ENCODE peak calls at places on chromosomes 16 and 17, in six cellular contexts. T, V, J, F, O and A are unnamed samples.

GRCh38 chr16:72561-73537 is at the start of gene RHBDF1:
- DNase-seq in T (no peak), V (no peak), J (peak), F (no peak), O (peak), A (no peak)

GRCh38 chr16:86222541-86222940 is 287.8 kb upstream of the FOXF1 start:
- DNase-seq in T (no peak), V (no peak), J (no peak), F (no peak), O (no peak), A (no peak)

GRCh38 chr17:33459078-33459940 is 166.2 kb upstream of the ASIC2 start:
- DNase-seq in T (no peak), V (no peak), J (no peak), F (no peak), O (no peak), A (no peak)

GRCh38 chr17:75783069-75783783 is 1.4 kb upstream of the UNK start:
- DNase-seq in T (no peak), V (no peak), J (no peak), F (no peak), O (no peak), A (no peak)

GRCh38 chr16:85086347-85087291 is 25.7 kb downstream of the CIBAR2 start:
- DNase-seq in T (peak), V (peak), J (peak), F (no peak), O (peak), A (peak)

GRCh38 chr16:72012607-72013006 is 4.1 kb downstream of the DHODH start:
- DNase-seq in T (no peak), V (no peak), J (no peak), F (no peak), O (no peak), A (no peak)

GRCh38 chr16:57113042-57113453 is 20.7 kb downstream of the CPNE2 start:
- DNase-seq in T (no peak), V (no peak), J (no peak), F (no peak), O (no peak), A (no peak)

GRCh38 chr16:88700636-88701482 is 5.3 kb downstream of the RNF166 start:
- DNase-seq in T (peak), V (peak), J (peak), F (peak), O (peak), A (peak)

GRCh38 chr16:1093284-1094123 is 2.5 kb downstream of the C1QTNF8 start:
- DNase-seq in T (no peak), V (no peak), J (no peak), F (no peak), O (no peak), A (no peak)

GRCh38 chr16:88417684-88418476 is 35.1 kb downstream of the ZNF469 start:
- DNase-seq in T (no peak), V (no peak), J (no peak), F (no peak), O (no peak), A (no peak)

GRCh38 chr17:63460018-63460417 is 13.9 kb upstream of the CYB561 start:
- DNase-seq in T (no peak), V (no peak), J (no peak), F (no peak), O (no peak), A (no peak)

GRCh38 chr17:43753488-43754129 is 5.0 kb downstream of the SOST start:
- DNase-seq in T (no peak), V (no peak), J (no peak), F (no peak), O (no peak), A (peak)

GRCh38 chr17:42484304-42484703 is 25.6 kb downstream of the ATP6V0A1 start:
- DNase-seq in T (peak), V (peak), J (no peak), F (no peak), O (no peak), A (peak)

GRCh38 chr17:4532860-4533521 is 22.2 kb downstream of the MYBBP1A start:
- DNase-seq in T (no peak), V (no peak), J (no peak), F (no peak), O (no peak), A (no peak)

GRCh38 chr17:38875477-38876080 is 5.7 kb downstream of the LASP1 start:
- DNase-seq in T (no peak), V (no peak), J (no peak), F (no peak), O (no peak), A (no peak)

GRCh38 chr16:3481696-3482658 is 13.3 kb downstream of the C16orf90 start:
- DNase-seq in T (no peak), V (no peak), J (no peak), F (no peak), O (no peak), A (no peak)

GRCh38 chr17:45980855-45981254 is 18.2 kb upstream of the STH start:
- DNase-seq in T (no peak), V (no peak), J (no peak), F (no peak), O (no peak), A (no peak)

GRCh38 chr17:33436321-33436720 is 143.2 kb upstream of the ASIC2 start:
- DNase-seq in T (no peak), V (no peak), J (no peak), F (no peak), O (no peak), A (peak)

GRCh38 chr16:68564367-68564985 is 25.4 kb downstream of the ZFP90 start:
- DNase-seq in T (no peak), V (no peak), J (no peak), F (no peak), O (no peak), A (no peak)

GRCh38 chr17:69592692-69593350 is 178.3 kb downstream of the MAP2K6 start:
- DNase-seq in T (no peak), V (no peak), J (no peak), F (no peak), O (peak), A (no peak)

GRCh38 chr16:57994778-57995177 is 5.7 kb downstream of the ZNF319 start:
- DNase-seq in T (peak), V (no peak), J (peak), F (no peak), O (no peak), A (no peak)

GRCh38 chr17:50565559-50566350 is 5.2 kb downstream of the CACNA1G start:
- DNase-seq in T (no peak), V (no peak), J (no peak), F (peak), O (no peak), A (no peak)

GRCh38 chr17:65231662-65232335 is 94.6 kb downstream of the RGS9 start:
- DNase-seq in T (peak), V (no peak), J (peak), F (no peak), O (peak), A (peak)

GRCh38 chr17:10792156-10792555 is 11.7 kb downstream of the TMEM238L start:
- DNase-seq in T (no peak), V (no peak), J (no peak), F (no peak), O (no peak), A (no peak)

GRCh38 chr16:87847785-87848675 is 21.3 kb downstream of the SLC7A5 start:
- DNase-seq in T (no peak), V (no peak), J (no peak), F (peak), O (no peak), A (no peak)

GRCh38 chr17:80169784-80170500 is at the start of gene CARD14:
- DNase-seq in T (no peak), V (no peak), J (no peak), F (no peak), O (no peak), A (no peak)

GRCh38 chr17:50864747-50865059 is 1.5 kb downstream of the TOB1 start:
- DNase-seq in T (no peak), V (no peak), J (no peak), F (no peak), O (no peak), A (no peak)

GRCh38 chr16:27230562-27230991 is 27.3 kb downstream of the KDM8 start:
- DNase-seq in T (peak), V (peak), J (no peak), F (no peak), O (no peak), A (no peak)

GRCh38 chr16:81647527-81647926 is 131.6 kb upstream of the PLCG2 start:
- DNase-seq in T (no peak), V (no peak), J (no peak), F (no peak), O (peak), A (no peak)

GRCh38 chr16:5633845-5634440 is 536.3 kb upstream of the EEF2KMT start:
- DNase-seq in T (no peak), V (no peak), J (no peak), F (no peak), O (peak), A (no peak)